ENCODE peak calls at places on chromosomes 3 and 15, in eight cellular contexts. One of them, this sample, is unnamed.

GRCh38 chr3:70571696-70572095 is 259.3 kb upstream of the MDFIC2 start:
- DNase-seq in PC-3: no peak
- DNase-seq in fibroblast of mammary gland: no peak
- DNase-seq in ovary: no peak
- DNase-seq in A549: no peak
- DNase-seq in mammary epithelial cell: no peak
- DNase-seq in CD4-positive, CD25-positive, alpha-beta regulatory T cell: no peak
- DNase-seq in tibial artery: no peak
- DNase-seq in this sample: no peak

GRCh38 chr3:133532951-133533350 is 40.5 kb upstream of the CDV3 start:
- DNase-seq in PC-3: no peak
- DNase-seq in fibroblast of mammary gland: peak
- DNase-seq in ovary: no peak
- DNase-seq in A549: no peak
- DNase-seq in mammary epithelial cell: no peak
- DNase-seq in CD4-positive, CD25-positive, alpha-beta regulatory T cell: no peak
- DNase-seq in tibial artery: no peak
- DNase-seq in this sample: no peak

GRCh38 chr3:15647629-15648167 is 46.2 kb downstream of the BTD start:
- DNase-seq in PC-3: peak
- DNase-seq in fibroblast of mammary gland: peak
- DNase-seq in ovary: no peak
- DNase-seq in A549: no peak
- DNase-seq in mammary epithelial cell: peak
- DNase-seq in CD4-positive, CD25-positive, alpha-beta regulatory T cell: peak
- DNase-seq in tibial artery: no peak
- DNase-seq in this sample: peak

GRCh38 chr3:129195731-129196256 is 12.1 kb upstream of the CNBP start:
- DNase-seq in PC-3: peak
- DNase-seq in fibroblast of mammary gland: peak
- DNase-seq in ovary: peak
- DNase-seq in A549: peak
- DNase-seq in mammary epithelial cell: peak
- DNase-seq in CD4-positive, CD25-positive, alpha-beta regulatory T cell: no peak
- DNase-seq in tibial artery: peak
- DNase-seq in this sample: no peak

GRCh38 chr3:46926871-46927717 is 49.5 kb downstream of the CCDC12 start:
- DNase-seq in PC-3: no peak
- DNase-seq in fibroblast of mammary gland: no peak
- DNase-seq in ovary: no peak
- DNase-seq in A549: no peak
- DNase-seq in mammary epithelial cell: no peak
- DNase-seq in CD4-positive, CD25-positive, alpha-beta regulatory T cell: peak
- DNase-seq in tibial artery: peak
- DNase-seq in this sample: no peak

GRCh38 chr3:196097373-196098154 is 15.7 kb upstream of the TFRC start:
- DNase-seq in PC-3: no peak
- DNase-seq in fibroblast of mammary gland: no peak
- DNase-seq in ovary: no peak
- DNase-seq in A549: no peak
- DNase-seq in mammary epithelial cell: peak
- DNase-seq in CD4-positive, CD25-positive, alpha-beta regulatory T cell: no peak
- DNase-seq in tibial artery: no peak
- DNase-seq in this sample: no peak

GRCh38 chr3:166013073-166013679 is 176.0 kb upstream of the BCHE start:
- DNase-seq in PC-3: peak
- DNase-seq in fibroblast of mammary gland: peak
- DNase-seq in ovary: no peak
- DNase-seq in A549: peak
- DNase-seq in mammary epithelial cell: peak
- DNase-seq in CD4-positive, CD25-positive, alpha-beta regulatory T cell: peak
- DNase-seq in tibial artery: no peak
- DNase-seq in this sample: no peak

GRCh38 chr3:127226946-127227842 is 34.3 kb downstream of the PRR23E start:
- DNase-seq in PC-3: peak
- DNase-seq in fibroblast of mammary gland: no peak
- DNase-seq in ovary: no peak
- DNase-seq in A549: peak
- DNase-seq in mammary epithelial cell: peak
- DNase-seq in CD4-positive, CD25-positive, alpha-beta regulatory T cell: peak
- DNase-seq in tibial artery: peak
- DNase-seq in this sample: no peak

GRCh38 chr3:14907043-14907966 is 40.1 kb upstream of the NR2C2 start:
- DNase-seq in PC-3: no peak
- DNase-seq in fibroblast of mammary gland: no peak
- DNase-seq in ovary: no peak
- DNase-seq in A549: no peak
- DNase-seq in mammary epithelial cell: no peak
- DNase-seq in CD4-positive, CD25-positive, alpha-beta regulatory T cell: no peak
- DNase-seq in tibial artery: peak
- DNase-seq in this sample: no peak

GRCh38 chr3:136343873-136344281 is 93.7 kb downstream of the PCCB start:
- DNase-seq in PC-3: peak
- DNase-seq in fibroblast of mammary gland: peak
- DNase-seq in ovary: peak
- DNase-seq in A549: peak
- DNase-seq in mammary epithelial cell: peak
- DNase-seq in CD4-positive, CD25-positive, alpha-beta regulatory T cell: peak
- DNase-seq in tibial artery: peak
- DNase-seq in this sample: no peak

GRCh38 chr15:46312133-46312740 is 677.4 kb downstream of the SQOR start:
- DNase-seq in PC-3: peak
- DNase-seq in fibroblast of mammary gland: peak
- DNase-seq in ovary: peak
- DNase-seq in A549: peak
- DNase-seq in mammary epithelial cell: peak
- DNase-seq in CD4-positive, CD25-positive, alpha-beta regulatory T cell: peak
- DNase-seq in tibial artery: peak
- DNase-seq in this sample: peak

DNA sequence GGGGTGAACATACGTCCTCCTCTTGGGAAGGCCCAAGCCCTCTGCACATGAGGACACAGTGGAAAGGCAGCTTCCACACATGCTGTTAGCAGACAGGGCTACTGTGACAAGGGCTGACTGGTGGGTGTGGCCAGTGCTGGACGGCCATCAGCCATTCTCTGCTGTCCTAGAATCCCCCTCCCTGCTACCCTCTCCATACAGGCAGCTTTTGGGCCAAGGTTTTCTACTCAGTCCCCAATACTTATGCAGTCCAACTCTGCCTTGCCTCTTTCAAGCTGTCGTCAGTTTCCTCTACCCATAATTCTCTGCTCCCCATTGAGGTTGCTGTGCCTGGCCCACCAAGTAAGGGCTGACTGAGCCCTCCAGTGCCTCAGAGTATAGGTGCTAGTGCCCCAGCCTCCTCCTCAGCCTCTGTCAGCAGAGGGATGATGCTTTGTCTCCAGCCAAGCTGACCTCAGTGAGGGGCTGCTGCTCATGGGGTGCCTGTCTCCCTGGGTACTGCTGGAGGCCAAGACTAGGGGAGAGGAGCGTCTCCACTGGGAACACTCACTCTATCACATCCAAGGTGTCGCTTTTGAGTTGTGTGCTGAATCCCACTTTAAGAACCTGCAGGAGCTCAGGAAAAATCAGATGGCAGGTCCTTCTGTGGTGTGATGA is 2.8 kb downstream of the LOXL1 start:
- DNase-seq in PC-3: peak
- DNase-seq in fibroblast of mammary gland: peak
- DNase-seq in ovary: no peak
- DNase-seq in A549: no peak
- DNase-seq in mammary epithelial cell: no peak
- DNase-seq in CD4-positive, CD25-positive, alpha-beta regulatory T cell: no peak
- DNase-seq in tibial artery: peak
- DNase-seq in this sample: no peak
- H3K4me3 ChIP-seq in PC-3: peak
- H3K4me3 ChIP-seq in fibroblast of mammary gland: peak
- H3K4me3 ChIP-seq in ovary: no peak
- H3K4me3 ChIP-seq in A549: no peak
- H3K4me3 ChIP-seq in mammary epithelial cell: no peak
- H3K4me3 ChIP-seq in CD4-positive, CD25-positive, alpha-beta regulatory T cell: no peak
- H3K4me3 ChIP-seq in tibial artery: peak
- H3K4me3 ChIP-seq in this sample: no peak

DNA sequence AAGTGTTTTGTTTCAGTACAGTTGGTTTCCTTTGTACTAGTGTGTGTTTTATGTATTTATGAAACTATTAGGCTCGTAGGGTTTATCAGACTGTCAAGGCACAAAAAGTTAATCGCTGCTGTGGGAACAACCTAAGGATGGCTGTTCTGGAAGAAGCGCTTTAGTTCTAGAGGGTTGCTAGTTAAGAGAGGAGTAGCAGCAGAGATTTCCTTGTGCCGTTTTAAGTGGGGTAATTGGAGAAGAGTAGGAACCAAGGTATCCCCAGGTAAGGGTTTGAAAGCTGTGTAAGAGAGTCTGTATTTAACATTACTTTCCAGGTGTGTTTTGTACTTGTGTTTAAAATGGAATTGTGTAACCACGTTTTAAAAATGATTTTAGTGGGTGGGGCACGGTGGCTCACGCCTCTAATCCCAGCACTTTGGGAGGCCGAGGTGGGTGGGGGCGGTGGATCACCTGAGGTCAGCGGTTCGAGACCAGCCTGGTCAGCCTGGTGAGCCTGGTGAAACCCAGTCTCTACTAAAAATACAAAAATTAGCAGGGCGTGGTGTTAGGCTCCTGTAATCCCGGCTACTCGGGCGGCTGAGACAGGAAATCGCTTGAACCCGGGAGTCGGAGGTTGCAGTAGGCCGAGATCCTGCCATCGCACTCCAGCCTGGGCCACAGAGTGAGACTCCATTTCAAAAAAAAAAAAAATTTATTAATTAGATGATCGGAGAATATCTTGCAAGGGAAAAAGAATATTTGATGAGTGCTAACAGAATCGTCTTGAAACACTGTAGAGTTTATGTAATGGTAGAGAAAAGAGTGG is 2.6 kb downstream of the MORF4L1 start:
- DNase-seq in PC-3: no peak
- DNase-seq in fibroblast of mammary gland: no peak
- DNase-seq in ovary: peak
- DNase-seq in A549: no peak
- DNase-seq in mammary epithelial cell: no peak
- DNase-seq in CD4-positive, CD25-positive, alpha-beta regulatory T cell: peak
- DNase-seq in tibial artery: no peak
- DNase-seq in this sample: no peak
- H3K4me3 ChIP-seq in PC-3: peak
- H3K4me3 ChIP-seq in fibroblast of mammary gland: peak
- H3K4me3 ChIP-seq in ovary: peak
- H3K4me3 ChIP-seq in A549: peak
- H3K4me3 ChIP-seq in mammary epithelial cell: peak
- H3K4me3 ChIP-seq in CD4-positive, CD25-positive, alpha-beta regulatory T cell: peak
- H3K4me3 ChIP-seq in tibial artery: peak
- H3K4me3 ChIP-seq in this sample: peak

GRCh38 chr15:78073026-78073425 is 4.5 kb downstream of the TBC1D2B start:
- DNase-seq in PC-3: no peak
- DNase-seq in fibroblast of mammary gland: no peak
- DNase-seq in ovary: no peak
- DNase-seq in A549: no peak
- DNase-seq in mammary epithelial cell: no peak
- DNase-seq in CD4-positive, CD25-positive, alpha-beta regulatory T cell: no peak
- DNase-seq in tibial artery: no peak
- DNase-seq in this sample: no peak

GRCh38 chr15:78071378-78071777 is 6.1 kb downstream of the TBC1D2B start:
- DNase-seq in PC-3: no peak
- DNase-seq in fibroblast of mammary gland: no peak
- DNase-seq in ovary: no peak
- DNase-seq in A549: no peak
- DNase-seq in mammary epithelial cell: no peak
- DNase-seq in CD4-positive, CD25-positive, alpha-beta regulatory T cell: no peak
- DNase-seq in tibial artery: peak
- DNase-seq in this sample: no peak

GRCh38 chr15:78070049-78070698 is 7.3 kb downstream of the TBC1D2B start:
- DNase-seq in PC-3: peak
- DNase-seq in fibroblast of mammary gland: peak
- DNase-seq in ovary: no peak
- DNase-seq in A549: no peak
- DNase-seq in mammary epithelial cell: no peak
- DNase-seq in CD4-positive, CD25-positive, alpha-beta regulatory T cell: peak
- DNase-seq in tibial artery: peak
- DNase-seq in this sample: peak

GRCh38 chr15:78069630-78070029 is 7.9 kb downstream of the TBC1D2B start:
- DNase-seq in PC-3: no peak
- DNase-seq in fibroblast of mammary gland: no peak
- DNase-seq in ovary: no peak
- DNase-seq in A549: no peak
- DNase-seq in mammary epithelial cell: no peak
- DNase-seq in CD4-positive, CD25-positive, alpha-beta regulatory T cell: peak
- DNase-seq in tibial artery: no peak
- DNase-seq in this sample: no peak

DNA sequence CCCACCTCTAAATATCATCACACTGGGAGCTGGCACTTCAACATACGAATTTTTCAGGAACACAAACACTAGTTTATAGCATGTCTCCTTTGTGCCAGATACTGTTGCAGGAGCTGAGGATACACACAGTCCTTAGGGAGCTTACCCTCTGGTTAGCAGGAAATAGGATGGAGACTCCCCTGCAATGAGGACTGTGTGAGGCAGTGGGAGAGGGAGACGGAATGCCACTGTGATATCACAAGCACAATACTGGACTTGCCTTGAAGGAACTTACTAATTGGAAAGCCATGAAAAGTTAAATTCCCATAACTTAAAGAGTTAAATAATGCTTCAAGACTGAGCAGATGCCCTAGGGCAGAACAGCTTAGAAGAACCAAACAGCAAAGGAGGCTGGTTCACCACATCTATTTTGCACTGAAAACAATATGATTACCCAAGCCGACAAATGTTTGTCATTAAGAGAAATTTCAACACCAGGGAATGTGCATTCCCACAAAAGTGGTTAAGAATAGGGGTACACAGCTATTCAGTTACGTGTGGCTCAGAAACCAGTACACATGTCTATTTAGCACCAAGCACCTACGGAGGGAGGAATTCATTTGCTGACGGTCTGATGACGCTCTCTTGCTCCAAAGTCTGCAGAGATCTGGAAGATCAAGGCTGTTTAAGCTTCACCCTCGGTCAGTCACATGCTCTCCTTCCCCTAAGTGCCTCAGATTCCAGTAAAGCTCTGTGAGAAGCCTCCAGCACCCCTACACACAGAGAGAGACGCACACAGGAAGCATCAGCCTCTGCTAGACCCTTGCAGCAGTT is 5.2 kb downstream of the TBC1D2B start:
- DNase-seq in PC-3: no peak
- DNase-seq in fibroblast of mammary gland: peak
- DNase-seq in ovary: no peak
- DNase-seq in A549: no peak
- DNase-seq in mammary epithelial cell: no peak
- DNase-seq in CD4-positive, CD25-positive, alpha-beta regulatory T cell: no peak
- DNase-seq in tibial artery: peak
- DNase-seq in this sample: peak
- H3K4me3 ChIP-seq in PC-3: no peak
- H3K4me3 ChIP-seq in fibroblast of mammary gland: no peak
- H3K4me3 ChIP-seq in ovary: peak
- H3K4me3 ChIP-seq in A549: no peak
- H3K4me3 ChIP-seq in mammary epithelial cell: no peak
- H3K4me3 ChIP-seq in CD4-positive, CD25-positive, alpha-beta regulatory T cell: peak
- H3K4me3 ChIP-seq in tibial artery: no peak
- H3K4me3 ChIP-seq in this sample: no peak

DNA sequence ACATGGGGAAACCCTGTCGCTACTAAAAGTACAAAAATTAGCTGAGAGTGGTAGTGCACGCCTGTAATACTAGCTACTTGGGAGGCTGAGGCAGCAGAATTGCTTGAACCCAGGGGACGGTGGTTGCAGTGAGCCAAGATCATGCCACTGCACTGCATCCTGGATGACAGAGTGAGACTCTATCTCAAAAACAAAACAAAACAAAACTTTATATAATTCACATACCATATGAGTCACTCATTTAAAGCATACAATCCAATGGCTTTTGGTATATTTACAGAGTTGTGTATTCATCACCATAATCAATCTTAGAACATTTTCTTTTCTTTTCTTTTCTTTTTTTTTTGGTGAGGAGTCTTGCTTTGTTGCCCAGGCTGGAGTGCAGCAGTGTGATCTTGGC is 8.7 kb downstream of the PXK start:
- DNase-seq in PC-3: peak
- DNase-seq in fibroblast of mammary gland: peak
- DNase-seq in ovary: no peak
- DNase-seq in A549: no peak
- DNase-seq in mammary epithelial cell: no peak
- DNase-seq in CD4-positive, CD25-positive, alpha-beta regulatory T cell: no peak
- DNase-seq in tibial artery: no peak
- DNase-seq in this sample: no peak
- H3K4me3 ChIP-seq in PC-3: no peak
- H3K4me3 ChIP-seq in fibroblast of mammary gland: no peak
- H3K4me3 ChIP-seq in ovary: no peak
- H3K4me3 ChIP-seq in A549: no peak
- H3K4me3 ChIP-seq in mammary epithelial cell: no peak
- H3K4me3 ChIP-seq in CD4-positive, CD25-positive, alpha-beta regulatory T cell: no peak
- H3K4me3 ChIP-seq in tibial artery: no peak
- H3K4me3 ChIP-seq in this sample: no peak